ENCODE peak calls at places on chromosomes 6 and 20, in seven cellular contexts. D, E, Z, K, H, S and N are unnamed samples.
A peak's percentile ranks its signal among the peaks of the same experiment; 100 is the strongest.

GRCh38 chr20:57199656-57200405 is 66.6 kb downstream of the BMP7 start:
- DNase-seq in D (no peak), S (no peak), Z (no peak), E (no peak), H (no peak), K (no peak), N (no peak)

GRCh38 chr6:63573899-63574553 is 1.7 kb downstream of the LOC128125822 start:
- DNase-seq in H (no peak), Z (no peak), K (no peak), D (peak; percentile 45), E (peak; percentile 51), S (peak; percentile 63), N (peak; percentile 52)

GRCh38 chr6:107805504-107805903 is 18.6 kb downstream of the SCML4 start:
- DNase-seq in S (no peak), H (no peak), Z (no peak), K (no peak), D (no peak), E (peak; percentile 23), N (no peak)

GRCh38 chr6:18533793-18534192 is 146.6 kb downstream of the RNF144B start:
- DNase-seq in H (no peak), S (no peak), Z (no peak), D (no peak), K (no peak), E (no peak), N (no peak)

GRCh38 chr20:35264755-35265154 is 13.2 kb downstream of the MMP24OS start:
- DNase-seq in H (no peak), S (no peak), Z (no peak), D (peak; percentile 33), K (peak; percentile 61), E (no peak), N (no peak)

GRCh38 chr6:41768545-41769308 is 11.0 kb downstream of the FRS3 start:
- DNase-seq in H (no peak), Z (no peak), D (no peak), K (no peak), S (no peak), E (no peak), N (no peak)

GRCh38 chr6:170088349-170088951 is 202.4 kb downstream of the DLL1 start:
- DNase-seq in S (no peak), K (no peak), Z (peak; percentile 12), E (peak; percentile 59), H (peak; percentile 55), D (no peak), N (no peak)

GRCh38 chr6:167849846-167850459 is 23.2 kb downstream of the AFDN start:
- DNase-seq in K (peak; percentile 4), S (peak; percentile 55), H (no peak), Z (no peak), D (peak; percentile 24), E (no peak), N (no peak)

GRCh38 chr6:125415921-125416320 is 114.2 kb upstream of the HDDC2 start:
- DNase-seq in Z (no peak), H (no peak), K (no peak), D (peak; percentile 2), E (no peak), S (no peak), N (no peak)

GRCh38 chr6:146543940-146544661 is 468 bp downstream of the RAB32 start:
- DNase-seq in K (peak; percentile 15), Z (no peak), S (peak; percentile 45), E (no peak), H (peak; percentile 66), D (peak; percentile 52), N (peak; percentile 64)

GRCh38 chr20:675453-676314 is at the start of gene SCRT2:
- DNase-seq in S (peak; percentile 95), E (peak; percentile 80), D (peak; percentile 41), K (peak; percentile 84), Z (peak; percentile 79), H (peak; percentile 66), N (peak; percentile 68)

GRCh38 chr20:46965477-46965876 is 70.8 kb downstream of the EYA2 start:
- DNase-seq in Z (no peak), H (no peak), D (no peak), K (no peak), S (no peak), E (no peak), N (no peak)

GRCh38 chr20:11453430-11453829 is 464.3 kb upstream of the BTBD3 start:
- DNase-seq in D (peak; percentile 70), K (peak; percentile 14), H (no peak), Z (no peak), E (no peak), S (no peak), N (peak; percentile 37)

GRCh38 chr6:18469486-18469885 is 82.3 kb downstream of the RNF144B start:
- DNase-seq in E (no peak), H (no peak), Z (no peak), K (no peak), S (no peak), D (no peak), N (no peak)

GRCh38 chr6:152701081-152701862 is 3.6 kb downstream of the MYCT1 start:
- DNase-seq in S (no peak), D (peak; percentile 9), H (no peak), K (no peak), E (no peak), Z (no peak), N (peak; percentile 21)

GRCh38 chr6:158686791-158687381 is 37.0 kb downstream of the SYTL3 start:
- DNase-seq in Z (no peak), S (no peak), E (peak; percentile 61), D (no peak), K (no peak), H (no peak), N (no peak)

GRCh38 chr6:7505196-7505699 is 36.2 kb upstream of the DSP start:
- DNase-seq in K (peak; percentile 56), Z (no peak), H (no peak), D (peak; percentile 91), S (peak; percentile 28), E (no peak), N (peak; percentile 86)

GRCh38 chr6:125481056-125481455 is 179.3 kb upstream of the HDDC2 start:
- DNase-seq in E (no peak), D (no peak), H (no peak), S (no peak), K (no peak), Z (no peak), N (no peak)

GRCh38 chr20:62977613-62978558 is 25.4 kb downstream of the SLC17A9 start:
- DNase-seq in K (peak; percentile 49), Z (no peak), D (no peak), H (no peak), E (peak; percentile 64), S (no peak), N (no peak)

GRCh38 chr20:21019468-21019830 is 86.7 kb downstream of the LINC00237 start:
- DNase-seq in S (no peak), Z (no peak), E (no peak), K (no peak), H (no peak), D (no peak), N (no peak)

DNA sequence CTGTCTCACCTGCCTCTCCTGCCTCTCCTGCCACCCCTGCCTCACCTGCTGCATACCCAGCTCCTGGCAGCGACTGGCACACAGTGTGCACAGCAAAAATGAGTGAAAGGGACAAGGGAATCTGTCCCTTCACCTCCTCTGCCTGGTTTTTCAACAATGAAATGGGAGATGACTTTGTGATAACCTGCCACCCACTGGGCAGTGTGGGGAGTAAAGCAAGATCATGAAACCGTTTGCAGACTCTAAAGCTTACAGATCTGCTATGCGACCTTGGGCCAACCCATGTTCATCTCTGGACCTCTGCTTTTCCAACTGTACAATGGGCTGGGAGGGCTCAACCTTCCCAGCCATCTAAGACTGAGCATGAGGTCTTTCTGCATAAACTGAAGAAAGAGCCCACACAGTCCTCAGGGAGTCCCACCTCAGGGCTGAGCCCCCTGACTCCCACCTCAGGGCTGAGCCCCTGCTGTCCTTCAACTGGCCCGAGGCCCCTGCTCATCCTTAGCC is 81.1 kb downstream of the RIPOR3 start:
- DNase-seq in K (no peak), D (no peak), S (no peak), E (no peak), Z (no peak), H (no peak), N (no peak)
- TF ChIP-seq CTCF in K (no peak), D (no peak), S (no peak), E (no peak), Z (no peak), H (no peak), N (peak; percentile 24)

GRCh38 chr20:25013478-25014380 is 21.2 kb upstream of the APMAP start:
- DNase-seq in K (no peak), S (no peak), H (no peak), E (no peak), Z (no peak), D (no peak), N (no peak)

GRCh38 chr20:25012616-25013189 is 20.2 kb upstream of the APMAP start:
- DNase-seq in D (no peak), Z (no peak), K (no peak), S (no peak), H (no peak), E (no peak), N (no peak)

GRCh38 chr20:25009218-25010145 is 16.9 kb upstream of the APMAP start:
- DNase-seq in E (no peak), Z (no peak), D (peak; percentile 38), K (no peak), H (no peak), S (no peak), N (peak; percentile 68)

GRCh38 chr20:25011831-25012241 is 19.3 kb upstream of the APMAP start:
- DNase-seq in K (no peak), H (no peak), Z (no peak), D (no peak), E (no peak), S (no peak), N (no peak)

DNA sequence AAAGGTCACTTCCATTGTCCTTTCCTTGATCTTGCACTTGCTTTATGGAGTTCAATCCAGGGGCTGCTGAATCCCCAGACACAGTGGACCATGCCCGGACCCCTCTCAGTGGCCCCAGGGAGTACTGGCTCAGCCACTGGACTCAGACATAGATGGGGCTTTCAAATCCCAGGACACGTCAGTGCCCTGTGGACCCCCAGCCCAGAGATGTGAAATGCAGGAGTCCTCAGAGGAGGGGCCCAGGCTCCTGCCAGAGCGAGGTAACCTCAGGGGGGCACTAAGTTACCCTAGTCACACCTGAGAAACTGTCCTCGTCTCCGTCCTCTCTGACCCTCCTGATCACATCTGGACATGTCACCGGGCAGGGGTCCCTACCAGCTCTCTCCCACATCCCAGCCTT is 18.7 kb upstream of the APMAP start:
- DNase-seq in H (no peak), E (no peak), S (no peak), D (no peak), K (no peak), Z (no peak), N (no peak)
- H3K4me3 ChIP-seq in H (no peak overlapping the region), E (no peak overlapping the region), S (no peak overlapping the region), D (no peak overlapping the region), K (no peak overlapping the region), Z (no peak overlapping the region), N (no peak overlapping the region)

GRCh38 chr6:77620290-77620882 is 32.5 kb upstream of the MEI4 start:
- DNase-seq in Z (no peak), E (no peak), H (no peak), S (peak; percentile 48), K (no peak), D (no peak), N (no peak)
- TF ChIP-seq CTCF in Z (no peak), E (no peak), H (no peak), S (peak; percentile 72), K (no peak), D (peak; percentile 60), N (peak; percentile 38)

DNA sequence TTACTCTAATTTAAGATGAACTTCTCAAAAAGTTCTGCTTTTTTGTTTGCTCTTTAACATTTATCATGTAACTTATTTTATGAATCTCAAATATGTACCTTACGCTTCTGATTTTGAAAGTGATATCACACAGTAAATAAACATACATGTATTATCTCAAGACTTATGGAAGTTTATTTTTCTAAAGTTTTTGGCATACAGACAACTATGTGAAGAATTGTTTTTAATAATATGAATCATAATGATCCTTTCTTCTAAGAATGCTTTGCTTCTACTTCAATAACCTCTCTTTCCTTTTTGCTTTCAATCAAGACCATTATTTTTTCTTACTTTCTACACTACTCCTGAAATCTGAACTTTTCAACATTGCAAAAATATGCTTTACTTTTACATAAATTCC is 816.4 kb downstream of the EYS start:
- DNase-seq in Z (no peak), S (no peak), D (peak; percentile 42), E (no peak), H (no peak), K (no peak), N (no peak)
- H3K4me3 ChIP-seq in Z (no peak overlapping the region), S (no peak overlapping the region), D (no peak overlapping the region), E (no peak overlapping the region), H (no peak overlapping the region), K (no peak overlapping the region), N (no peak overlapping the region)